ENCODE peak calls at places on chromosomes 4 and X, in four cellular contexts. One of them, this sample, is unnamed.

GRCh38 chrX:36916941-36917340 is 91.2 kb upstream of the FAM47C start:
- DNase-seq in posterior cingulate gyrus: no peak
- DNase-seq in left lung: no peak
- DNase-seq in Caki2: no peak
- DNase-seq in this sample: no peak

GRCh38 chrX:136192839-136193414 is 45.6 kb downstream of the FHL1 start:
- DNase-seq in Caki2: no peak
- DNase-seq in left lung: no peak
- DNase-seq in posterior cingulate gyrus: no peak
- DNase-seq in this sample: no peak

GRCh38 chr4:2402053-2402452 is 16.4 kb downstream of the ZFYVE28 start:
- DNase-seq in left lung: peak
- DNase-seq in Caki2: no peak
- DNase-seq in posterior cingulate gyrus: peak
- DNase-seq in this sample: peak

GRCh38 chrX:140040397-140040796 is 75.1 kb upstream of the CXorf66 start:
- DNase-seq in Caki2: peak
- DNase-seq in left lung: no peak
- DNase-seq in posterior cingulate gyrus: no peak
- DNase-seq in this sample: peak

GRCh38 chr4:122584517-122584916 is 36.3 kb downstream of the IL21 start:
- DNase-seq in left lung: no peak
- DNase-seq in posterior cingulate gyrus: no peak
- DNase-seq in Caki2: no peak
- DNase-seq in this sample: no peak

GRCh38 chr4:113292371-113293042 is 243.1 kb downstream of the ANK2 start:
- DNase-seq in posterior cingulate gyrus: peak
- DNase-seq in left lung: peak
- DNase-seq in Caki2: no peak
- DNase-seq in this sample: no peak

GRCh38 chr4:94641702-94642560 is 115.8 kb upstream of the BMPR1B start:
- DNase-seq in posterior cingulate gyrus: no peak
- DNase-seq in Caki2: peak
- DNase-seq in left lung: no peak
- DNase-seq in this sample: no peak

GRCh38 chrX:46236411-46236810 is 308.8 kb downstream of the ZNF674 start:
- DNase-seq in Caki2: no peak
- DNase-seq in posterior cingulate gyrus: no peak
- DNase-seq in left lung: no peak
- DNase-seq in this sample: no peak

GRCh38 chr4:78704981-78705757 is 71.0 kb upstream of the BMP2K start:
- DNase-seq in left lung: no peak
- DNase-seq in posterior cingulate gyrus: no peak
- DNase-seq in Caki2: no peak
- DNase-seq in this sample: no peak

GRCh38 chr4:10054571-10055041 is 33.3 kb upstream of the SLC2A9 start:
- DNase-seq in left lung: no peak
- DNase-seq in Caki2: peak
- DNase-seq in posterior cingulate gyrus: no peak
- DNase-seq in this sample: no peak

GRCh38 chr4:169348541-169348940 is 77.8 kb upstream of the SH3RF1 start:
- DNase-seq in posterior cingulate gyrus: no peak
- DNase-seq in left lung: no peak
- DNase-seq in Caki2: no peak
- DNase-seq in this sample: no peak

GRCh38 chrX:116272328-116272727 is 101.8 kb downstream of the AGTR2 start:
- DNase-seq in left lung: no peak
- DNase-seq in posterior cingulate gyrus: no peak
- DNase-seq in Caki2: peak
- DNase-seq in this sample: no peak

GRCh38 chr4:88893961-88894360 is 163.0 kb downstream of the FAM13A start:
- DNase-seq in Caki2: no peak
- DNase-seq in left lung: no peak
- DNase-seq in posterior cingulate gyrus: no peak
- DNase-seq in this sample: no peak

GRCh38 chr4:47704693-47705325 is 133.1 kb downstream of the CORIN start:
- DNase-seq in Caki2: peak
- DNase-seq in posterior cingulate gyrus: peak
- DNase-seq in left lung: peak
- DNase-seq in this sample: peak

GRCh38 chrX:43702079-43702524 is 46.0 kb downstream of the MAOA start:
- DNase-seq in left lung: no peak
- DNase-seq in posterior cingulate gyrus: no peak
- DNase-seq in Caki2: no peak
- DNase-seq in this sample: no peak

GRCh38 chr4:78829296-78829695 is 53.1 kb downstream of the BMP2K start:
- DNase-seq in left lung: no peak
- DNase-seq in posterior cingulate gyrus: no peak
- DNase-seq in Caki2: no peak
- DNase-seq in this sample: no peak

GRCh38 chr4:97367878-97368277 is 775.4 kb downstream of the STPG2 start:
- DNase-seq in Caki2: peak
- DNase-seq in left lung: no peak
- DNase-seq in posterior cingulate gyrus: no peak
- DNase-seq in this sample: no peak

GRCh38 chr4:108415389-108415788 is 205.0 kb upstream of the RPL34 start:
- DNase-seq in left lung: no peak
- DNase-seq in posterior cingulate gyrus: no peak
- DNase-seq in Caki2: no peak
- DNase-seq in this sample: no peak

GRCh38 chrX:10945463-10945862 is 165.7 kb upstream of the HCCS start:
- DNase-seq in posterior cingulate gyrus: no peak
- DNase-seq in left lung: no peak
- DNase-seq in Caki2: no peak
- DNase-seq in this sample: no peak

GRCh38 chrX:134880866-134881265 is 109.9 kb upstream of the SMIM10 start:
- DNase-seq in posterior cingulate gyrus: no peak
- DNase-seq in Caki2: no peak
- DNase-seq in left lung: no peak
- DNase-seq in this sample: no peak

GRCh38 chr4:141810038-141810701 is 173.8 kb downstream of the IL15 start:
- DNase-seq in posterior cingulate gyrus: no peak
- DNase-seq in left lung: no peak
- DNase-seq in Caki2: no peak
- DNase-seq in this sample: no peak

GRCh38 chr4:30721353-30722091 is 1.4 kb downstream of the PCDH7 start:
- DNase-seq in posterior cingulate gyrus: peak
- DNase-seq in left lung: peak
- DNase-seq in Caki2: no peak
- DNase-seq in this sample: peak

GRCh38 chrX:13197961-13198761 is 121.7 kb downstream of the ATXN3L start:
- DNase-seq in posterior cingulate gyrus: no peak
- DNase-seq in Caki2: no peak
- DNase-seq in left lung: no peak
- DNase-seq in this sample: no peak

GRCh38 chrX:102085706-102086105 is 39.8 kb upstream of the TCEAL2 start:
- DNase-seq in Caki2: no peak
- DNase-seq in posterior cingulate gyrus: no peak
- DNase-seq in left lung: no peak
- DNase-seq in this sample: no peak

GRCh38 chrX:153778151-153778551 is 2.7 kb upstream of the SRPK3 start:
- DNase-seq in left lung: no peak
- DNase-seq in Caki2: no peak
- DNase-seq in posterior cingulate gyrus: peak
- DNase-seq in this sample: no peak

GRCh38 chr4:177118596-177118995 is 191.1 kb upstream of the NEIL3 start:
- DNase-seq in posterior cingulate gyrus: no peak
- DNase-seq in left lung: no peak
- DNase-seq in Caki2: no peak
- DNase-seq in this sample: no peak

GRCh38 chrX:101362757-101363156 is 14.2 kb upstream of the TIMM8A start:
- DNase-seq in Caki2: no peak
- DNase-seq in posterior cingulate gyrus: no peak
- DNase-seq in left lung: no peak
- DNase-seq in this sample: no peak

GRCh38 chr4:11698033-11698432 is 269.3 kb upstream of the HS3ST1 start:
- DNase-seq in posterior cingulate gyrus: no peak
- DNase-seq in Caki2: no peak
- DNase-seq in left lung: no peak
- DNase-seq in this sample: no peak

GRCh38 chr4:94390804-94391410 is 48.3 kb upstream of the HPGDS start:
- DNase-seq in Caki2: no peak
- DNase-seq in posterior cingulate gyrus: no peak
- DNase-seq in left lung: no peak
- DNase-seq in this sample: peak

GRCh38 chr4:125314676-125315570 is at the start of gene FAT4:
- DNase-seq in posterior cingulate gyrus: peak
- DNase-seq in Caki2: peak
- DNase-seq in left lung: peak
- DNase-seq in this sample: peak

GRCh38 chr4:87805971-87806370 is 6.6 kb downstream of the IBSP start:
- DNase-seq in posterior cingulate gyrus: no peak
- DNase-seq in Caki2: no peak
- DNase-seq in left lung: no peak
- DNase-seq in this sample: no peak

GRCh38 chrX:41946230-41946629 is 22.9 kb upstream of the CASK start:
- DNase-seq in left lung: no peak
- DNase-seq in posterior cingulate gyrus: no peak
- DNase-seq in Caki2: no peak
- DNase-seq in this sample: peak

GRCh38 chrX:150202641-150203248 is 160.4 kb upstream of the MAMLD1 start:
- DNase-seq in left lung: peak
- DNase-seq in Caki2: no peak
- DNase-seq in posterior cingulate gyrus: no peak
- DNase-seq in this sample: no peak